ENCODE peak calls at places on chromosome X, in four cellular contexts. One of them, this sample, is unnamed.

GRCh38 chrX:112877771-112878173 is 37.1 kb upstream of the AMOT start:
- DNase-seq in AG10803: no peak
- DNase-seq in neuronal stem cell: no peak
- DNase-seq in GM12878: no peak
- DNase-seq in this sample: no peak

GRCh38 chrX:43822015-43822414 is 60.2 kb downstream of the MAOB start:
- DNase-seq in AG10803: no peak
- DNase-seq in neuronal stem cell: no peak
- DNase-seq in GM12878: no peak
- DNase-seq in this sample: no peak

GRCh38 chrX:25869761-25870160 is 268.4 kb upstream of the MAGEB18 start:
- DNase-seq in AG10803: no peak
- DNase-seq in neuronal stem cell: no peak
- DNase-seq in GM12878: no peak
- DNase-seq in this sample: no peak

GRCh38 chrX:153537526-153538295 is 20.3 kb downstream of the ATP2B3 start:
- DNase-seq in AG10803: no peak
- DNase-seq in neuronal stem cell: no peak
- DNase-seq in GM12878: no peak
- DNase-seq in this sample: peak

GRCh38 chrX:140701480-140701879 is 8.1 kb upstream of the LINC00632 start:
- DNase-seq in AG10803: peak
- DNase-seq in neuronal stem cell: no peak
- DNase-seq in GM12878: no peak
- DNase-seq in this sample: peak

GRCh38 chrX:53186363-53186762 is 38.6 kb downstream of the KDM5C start:
- DNase-seq in AG10803: peak
- DNase-seq in neuronal stem cell: no peak
- DNase-seq in GM12878: no peak
- DNase-seq in this sample: peak

GRCh38 chrX:104370089-104370488 is 115.4 kb upstream of the ESX1 start:
- DNase-seq in AG10803: peak
- DNase-seq in neuronal stem cell: no peak
- DNase-seq in GM12878: no peak
- DNase-seq in this sample: peak

GRCh38 chrX:8586953-8587352 is 122.3 kb downstream of the VCX3B start:
- DNase-seq in AG10803: no peak
- DNase-seq in neuronal stem cell: no peak
- DNase-seq in GM12878: no peak
- DNase-seq in this sample: no peak

GRCh38 chrX:54695816-54696487 is 102.1 kb downstream of the ITIH6 start:
- DNase-seq in AG10803: no peak
- DNase-seq in neuronal stem cell: no peak
- DNase-seq in GM12878: peak
- DNase-seq in this sample: no peak

GRCh38 chrX:24110049-24110448 is 39.5 kb upstream of the ZFX start:
- DNase-seq in AG10803: no peak
- DNase-seq in neuronal stem cell: no peak
- DNase-seq in GM12878: no peak
- DNase-seq in this sample: no peak

GRCh38 chrX:40573763-40574162 is 7.0 kb upstream of the ATP6AP2 start:
- DNase-seq in AG10803: peak
- DNase-seq in neuronal stem cell: no peak
- DNase-seq in GM12878: no peak
- DNase-seq in this sample: no peak

GRCh38 chrX:38694394-38694793 is 106.9 kb upstream of the MID1IP1 start:
- DNase-seq in AG10803: no peak
- DNase-seq in neuronal stem cell: no peak
- DNase-seq in GM12878: no peak
- DNase-seq in this sample: peak

GRCh38 chrX:113059714-113060113 is 219.1 kb upstream of the AMOT start:
- DNase-seq in AG10803: no peak
- DNase-seq in neuronal stem cell: no peak
- DNase-seq in GM12878: no peak
- DNase-seq in this sample: no peak

GRCh38 chrX:35561985-35562384 is 236.2 kb upstream of the MAGEB16 start:
- DNase-seq in AG10803: no peak
- DNase-seq in neuronal stem cell: no peak
- DNase-seq in GM12878: no peak
- DNase-seq in this sample: no peak

GRCh38 chrX:132948648-132949260 is 9.7 kb downstream of the HS6ST2 start:
- DNase-seq in AG10803: no peak
- DNase-seq in neuronal stem cell: no peak
- DNase-seq in GM12878: no peak
- DNase-seq in this sample: no peak

GRCh38 chrX:110145854-110146253 is 142.9 kb downstream of the TMEM164 start:
- DNase-seq in AG10803: peak
- DNase-seq in neuronal stem cell: no peak
- DNase-seq in GM12878: no peak
- DNase-seq in this sample: no peak

GRCh38 chrX:132114607-132115006 is 13.2 kb downstream of the FRMD7 start:
- DNase-seq in AG10803: no peak
- DNase-seq in neuronal stem cell: no peak
- DNase-seq in GM12878: no peak
- DNase-seq in this sample: no peak

GRCh38 chrX:20361890-20362262 is 95.2 kb upstream of the RPS6KA3 start:
- DNase-seq in AG10803: peak
- DNase-seq in neuronal stem cell: no peak
- DNase-seq in GM12878: no peak
- DNase-seq in this sample: peak

GRCh38 chrX:10769165-10769564 is 148.8 kb upstream of the MID1 start:
- DNase-seq in AG10803: peak
- DNase-seq in neuronal stem cell: peak
- DNase-seq in GM12878: no peak
- DNase-seq in this sample: peak

This sample was measured in myocyte.